ENCODE peak calls at places on chromosomes 13 and 19, in four cellular contexts. L is brain microvascular endothelial cell, F is heart right ventricle, K is MCF 10A. P is an unnamed sample.

GRCh38 chr13:100314132-100314910 is 225.4 kb downstream of the PCCA start:
- DNase-seq in L (no peak), F (no peak), K (peak), P (no peak)

GRCh38 chr19:19460761-19461265 is 54.5 kb downstream of the TSSK6 start:
- DNase-seq in K (no peak), L (no peak), F (peak), P (peak)

GRCh38 chr13:111368091-111368490 is 47.6 kb downstream of the TEX29 start:
- DNase-seq in F (no peak), K (no peak), L (no peak), P (no peak)

GRCh38 chr13:37701972-37702371 is 103.4 kb upstream of the POSTN start:
- DNase-seq in K (peak), F (no peak), L (peak), P (peak)

GRCh38 chr13:31722684-31723083 is 16.6 kb upstream of the RXFP2 start:
- DNase-seq in L (no peak), F (no peak), K (peak), P (no peak)

GRCh38 chr13:76425930-76426329 is 460.3 kb downstream of the KCTD12 start:
- DNase-seq in L (peak), F (no peak), K (peak), P (peak)

GRCh38 chr13:79937311-79938243 is 403.3 kb downstream of the SPRY2 start:
- DNase-seq in L (peak), F (no peak), K (peak), P (no peak)

GRCh38 chr19:3682741-3683404 is 17.4 kb downstream of the PIP5K1C start:
- DNase-seq in L (peak), K (peak), F (no peak), P (no peak)

GRCh38 chr19:18596752-18597157 is 8.2 kb downstream of the REX1BD start:
- DNase-seq in K (peak), F (peak), L (no peak), P (peak)

GRCh38 chr19:12666305-12667048 is at the start of the genes MAN2B1 and WDR83:
- DNase-seq in F (peak), K (peak), L (peak), P (peak)

GRCh38 chr13:53901593-53901992 is 873.0 kb downstream of the OLFM4 start:
- DNase-seq in L (no peak), F (no peak), K (no peak), P (no peak)

GRCh38 chr13:98089826-98090225 is 53.1 kb upstream of the FARP1 start:
- DNase-seq in L (no peak), K (no peak), F (no peak), P (peak)

GRCh38 chr19:56969726-56970125 is 129.2 kb upstream of the PEG3 start:
- DNase-seq in F (no peak), K (no peak), L (no peak), P (no peak)

GRCh38 chr19:38500450-38500849 is 67.0 kb downstream of the RYR1 start:
- DNase-seq in K (no peak), L (no peak), F (no peak), P (peak)

GRCh38 chr13:59086147-59086546 is 1077.6 kb downstream of the DIAPH3 start:
- DNase-seq in L (peak), F (no peak), K (peak), P (no peak)

GRCh38 chr19:41554902-41555301 is 21.1 kb upstream of the CEACAM21 start:
- DNase-seq in F (no peak), K (no peak), L (no peak), P (no peak)

GRCh38 chr19:33388231-33388816 is 14.8 kb downstream of the CEBPG start:
- DNase-seq in L (no peak), F (no peak), K (no peak), P (peak)

GRCh38 chr19:35882074-35882832 is 13.9 kb downstream of the APLP1 start:
- DNase-seq in L (peak), K (peak), F (no peak), P (peak)

GRCh38 chr13:50353651-50354415 is 338.6 kb downstream of the KCNRG start:
- DNase-seq in L (peak), F (no peak), K (no peak), P (peak)

GRCh38 chr19:6767081-6767356 is 216 bp downstream of the SH2D3A start:
- DNase-seq in K (peak), L (no peak), F (no peak), P (peak)

GRCh38 chr19:17869114-17869608 is 2.6 kb upstream of the SLC5A5 start:
- DNase-seq in F (no peak), L (no peak), K (no peak), P (peak)

GRCh38 chr13:30932481-30933333 is at the start of gene TEX26:
- DNase-seq in K (no peak), L (peak), F (peak), P (peak)

GRCh38 chr13:96661612-96662011 is 332.7 kb downstream of the OXGR1 start:
- DNase-seq in F (no peak), K (no peak), L (no peak), P (no peak)

GRCh38 chr19:32233091-32233490 is 112.3 kb upstream of the ZNF507 start:
- DNase-seq in K (no peak), F (no peak), L (no peak), P (no peak)

GRCh38 chr13:44854264-44855060 is 134.8 kb downstream of the NUFIP1 start:
- DNase-seq in L (no peak), K (no peak), F (peak), P (no peak)

GRCh38 chr19:4409123-4409933 is 6.9 kb downstream of the CHAF1A start:
- DNase-seq in K (no peak), L (no peak), F (no peak), P (peak)

GRCh38 chr19:55485439-55486011 is 537 bp downstream of the NAT14 start:
- DNase-seq in F (no peak), L (no peak), K (no peak), P (no peak)

GRCh38 chr19:11115895-11116446 is 26.7 kb downstream of the LDLR start:
- DNase-seq in L (no peak), F (no peak), K (no peak), P (peak)

GRCh38 chr19:48637948-48638830 is 1.0 kb upstream of the DBP start:
- DNase-seq in K (peak), F (peak), L (peak), P (peak)

GRCh38 chr19:30310806-30311121 is 61.4 kb upstream of the ZNF536 start:
- DNase-seq in L (no peak), F (no peak), K (no peak), P (no peak)

GRCh38 chr19:49210108-49210900 is 52.7 kb downstream of the TRPM4 start:
- DNase-seq in K (peak), F (no peak), L (no peak), P (no peak)

GRCh38 chr13:22893777-22894176 is 287.0 kb upstream of the SGCG start:
- DNase-seq in L (no peak), F (no peak), K (no peak), P (no peak)

GRCh38 chr19:8569066-8569761 is 8.0 kb downstream of the MYO1F start:
- DNase-seq in L (peak), F (no peak), K (peak), P (peak)

GRCh38 chr19:41930926-41931592 is 2.8 kb upstream of the ERFL start:
- DNase-seq in L (no peak), F (no peak), K (no peak), P (no peak)

GRCh38 chr13:83150616-83151307 is 731.5 kb downstream of the SLITRK1 start:
- DNase-seq in L (no peak), K (no peak), F (no peak), P (no peak)

GRCh38 chr19:11483176-11484111 is 2.6 kb upstream of the ELAVL3 start:
- DNase-seq in K (no peak), L (no peak), F (no peak), P (peak)

P was measured in osteoblast.